ENCODE peak calls at places on chromosomes 12 and 14, in six cellular contexts. D, G, L, C, A and Y are unnamed samples.

GRCh38 chr14:78016532-78016931 is 153.6 kb upstream of the NRXN3 start:
- DNase-seq in C (no peak), A (no peak), G (no peak), D (no peak), L (no peak), Y (no peak)

GRCh38 chr12:915090-915489 is 34.4 kb downstream of the RAD52 start:
- DNase-seq in C (peak), A (no peak), D (no peak), G (no peak), L (no peak), Y (peak)

GRCh38 chr14:61150851-61151250 is 130.3 kb downstream of the TMEM30B start:
- DNase-seq in A (no peak), G (no peak), L (peak), D (no peak), C (no peak), Y (no peak)

GRCh38 chr12:122166422-122167327 is 7.3 kb downstream of the IL31 start:
- DNase-seq in L (no peak), A (no peak), D (no peak), C (no peak), G (no peak), Y (no peak)

GRCh38 chr14:93965968-93966474 is 10.3 kb downstream of the ASB2 start:
- DNase-seq in A (no peak), D (no peak), C (no peak), G (no peak), L (no peak), Y (no peak)

GRCh38 chr12:98275131-98275475 is 240.3 kb upstream of the TMPO start:
- DNase-seq in G (no peak), C (no peak), A (no peak), D (no peak), L (no peak), Y (no peak)

GRCh38 chr12:4355150-4355842 is 24.2 kb downstream of the FGF23 start:
- DNase-seq in A (no peak), D (no peak), L (no peak), G (peak), C (no peak), Y (no peak)

GRCh38 chr12:28092396-28092795 is 97.9 kb upstream of the CCDC91 start:
- DNase-seq in A (no peak), D (no peak), L (no peak), C (no peak), G (no peak), Y (no peak)

GRCh38 chr12:110073049-110073831 is 24.9 kb upstream of the C12orf76 start:
- DNase-seq in L (no peak), A (no peak), C (no peak), G (no peak), D (no peak), Y (no peak)

GRCh38 chr12:110880651-110881050 is 33.9 kb downstream of the CCDC63 start:
- DNase-seq in G (no peak), C (no peak), A (no peak), L (no peak), D (no peak), Y (no peak)

GRCh38 chr14:39768579-39768978 is 336.3 kb upstream of the FBXO33 start:
- DNase-seq in D (no peak), G (no peak), A (no peak), L (no peak), C (no peak), Y (no peak)

GRCh38 chr12:132596016-132596415 is 14.4 kb downstream of the LRCOL1 start:
- DNase-seq in G (peak), D (peak), A (no peak), L (peak), C (no peak), Y (peak)

GRCh38 chr12:78759387-78759786 is 105.2 kb upstream of the SYT1 start:
- DNase-seq in L (peak), G (peak), D (no peak), C (peak), A (no peak), Y (peak)

GRCh38 chr14:105529506-105530445 is 3.4 kb downstream of the TMEM121 start:
- DNase-seq in G (no peak), C (no peak), A (no peak), D (no peak), L (no peak), Y (no peak)

GRCh38 chr14:67943947-67944346 is 124.4 kb downstream of the RAD51B start:
- DNase-seq in D (peak), G (peak), A (peak), C (peak), L (peak), Y (peak)

GRCh38 chr12:39383064-39383552 is 59.8 kb downstream of the KIF21A start:
- DNase-seq in L (no peak), C (no peak), D (no peak), A (no peak), G (no peak), Y (no peak)

GRCh38 chr12:110733089-110733715 is 9.5 kb downstream of the PPP1CC start:
- DNase-seq in G (no peak), C (no peak), D (no peak), L (peak), A (no peak), Y (no peak)

GRCh38 chr12:11779286-11779685 is 129.8 kb downstream of the ETV6 start:
- DNase-seq in L (peak), G (peak), A (no peak), D (no peak), C (no peak), Y (no peak)

GRCh38 chr12:105522166-105522825 is 191.8 kb downstream of the C12orf75 start:
- DNase-seq in D (peak), G (peak), C (no peak), A (no peak), L (peak), Y (no peak)

GRCh38 chr12:29149691-29150382 is 759 bp downstream of the FAR2 start:
- DNase-seq in C (peak), L (no peak), D (no peak), G (no peak), A (no peak), Y (peak)

GRCh38 chr12:3421599-3421998 is 69.4 kb upstream of the PRMT8 start:
- DNase-seq in G (no peak), A (no peak), L (no peak), C (peak), D (no peak), Y (no peak)

GRCh38 chr14:70735043-70735442 is 74.3 kb downstream of the MAP3K9 start:
- DNase-seq in L (no peak), A (no peak), G (no peak), C (no peak), D (no peak), Y (no peak)

GRCh38 chr14:68548194-68549056 is 244.4 kb downstream of the ZFP36L1 start:
- DNase-seq in A (peak), L (peak), G (peak), D (peak), C (no peak), Y (peak)

GRCh38 chr14:99538733-99539132 is 57.5 kb downstream of the CCNK start:
- DNase-seq in D (no peak), A (no peak), L (no peak), C (no peak), G (no peak), Y (no peak)

GRCh38 chr14:104393199-104393897 is 186.2 kb upstream of the C14orf180 start:
- DNase-seq in D (no peak), G (no peak), A (no peak), L (no peak), C (peak), Y (no peak)

GRCh38 chr14:99546230-99546879 is 57.7 kb downstream of the CCDC85C start:
- DNase-seq in L (no peak), G (no peak), D (no peak), A (no peak), C (no peak), Y (peak)

GRCh38 chr12:94676011-94676709 is 25.8 kb upstream of the TMCC3 start:
- DNase-seq in C (no peak), G (no peak), L (no peak), A (no peak), D (no peak), Y (peak)
- H3K9ac ChIP-seq in C (no peak), G (no peak), L (no peak), A (no peak), D (no peak), Y (no peak)

GRCh38 chr14:95710106-95710505 is 3.8 kb downstream of the TCL1A start:
- DNase-seq in L (no peak), D (no peak), A (no peak), G (no peak), C (no peak), Y (no peak)
- H2AK5ac ChIP-seq in L (no peak), D (no peak), A (no peak), G (no peak), C (no peak), Y (no peak)

GRCh38 chr12:58775396-58775795 is 144.9 kb downstream of the LRIG3 start:
- DNase-seq in L (no peak), A (no peak), C (no peak), G (no peak), D (no peak), Y (no peak)
- H3K9ac ChIP-seq in L (no peak), A (no peak), C (no peak), G (no peak), D (no peak), Y (no peak)

GRCh38 chr12:7750350-7750749 is 3.2 kb upstream of the CLEC4C start:
- DNase-seq in G (no peak), C (no peak), A (no peak), D (no peak), L (no peak), Y (no peak)
- H2AK5ac ChIP-seq in G (no peak), C (no peak), A (no peak), D (no peak), L (no peak), Y (no peak)

GRCh38 chr12:88108021-88108420 is 33.9 kb downstream of the CEP290 start:
- DNase-seq in C (no peak), D (no peak), G (no peak), A (no peak), L (peak), Y (no peak)

GRCh38 chr12:88113871-88114270 is 28.0 kb downstream of the CEP290 start:
- DNase-seq in C (no peak), A (no peak), D (no peak), G (peak), L (peak), Y (no peak)

DNA sequence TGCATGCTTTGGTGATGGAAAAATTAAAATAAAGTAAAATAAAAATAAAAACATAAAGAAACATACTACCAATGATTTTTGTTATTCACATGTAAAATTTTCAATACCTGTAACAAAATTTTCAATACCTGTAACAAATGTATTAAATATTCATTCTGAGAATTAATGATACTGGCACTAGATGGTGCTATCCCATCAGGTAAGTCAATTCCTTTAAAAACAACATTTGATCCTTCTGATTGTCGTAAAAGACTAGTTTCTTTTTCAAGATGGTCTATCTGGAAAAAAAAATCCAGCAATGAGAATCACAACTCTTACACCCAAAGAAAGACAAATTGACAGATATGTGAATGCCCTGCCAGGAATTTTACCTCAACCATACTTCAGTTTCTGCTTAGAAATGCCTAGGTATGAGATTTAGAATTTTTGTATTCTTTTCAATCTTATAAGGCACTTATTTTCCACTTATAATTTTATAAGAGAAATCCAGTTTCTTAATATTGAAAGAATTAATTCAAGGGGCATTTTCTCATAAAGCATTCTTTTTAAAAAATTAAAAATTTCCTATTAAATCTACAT is 30.7 kb downstream of the CEP290 start:
- DNase-seq in C (no peak), L (peak), D (no peak), G (peak), A (peak), Y (peak)
- H3K9ac ChIP-seq in C (no peak), L (peak), D (no peak), G (peak), A (no peak), Y (no peak)